ENCODE peak calls at places on chromosomes 11 and 22, in four cellular contexts. One of them, this sample, is unnamed.

GRCh38 chr22:23829845-23830372 is 8.9 kb downstream of the DERL3 start:
- DNase-seq in activated B cell treated with CpG ODN at 0.5 μM for 24 hours: no peak
- DNase-seq in AG10803: peak
- DNase-seq in GM06990: no peak
- DNase-seq in this sample: no peak

GRCh38 chr11:73216466-73216865 is 1.6 kb upstream of the P2RY2 start:
- DNase-seq in AG10803: no peak
- DNase-seq in activated B cell treated with CpG ODN at 0.5 μM for 24 hours: no peak
- DNase-seq in GM06990: no peak
- DNase-seq in this sample: no peak

GRCh38 chr22:38923463-38924196 is 33.8 kb upstream of the APOBEC3A start:
- DNase-seq in activated B cell treated with CpG ODN at 0.5 μM for 24 hours: no peak
- DNase-seq in GM06990: no peak
- DNase-seq in AG10803: peak
- DNase-seq in this sample: no peak

GRCh38 chr11:118581057-118581456 is 8.8 kb downstream of the ARCN1 start:
- DNase-seq in activated B cell treated with CpG ODN at 0.5 μM for 24 hours: no peak
- DNase-seq in AG10803: no peak
- DNase-seq in GM06990: no peak
- DNase-seq in this sample: no peak

GRCh38 chr22:46013460-46014416 is 36.8 kb upstream of the WNT7B start:
- DNase-seq in AG10803: peak
- DNase-seq in GM06990: peak
- DNase-seq in activated B cell treated with CpG ODN at 0.5 μM for 24 hours: peak
- DNase-seq in this sample: peak

GRCh38 chr11:58301576-58301975 is 33.5 kb upstream of the OR10W1 start:
- DNase-seq in GM06990: no peak
- DNase-seq in activated B cell treated with CpG ODN at 0.5 μM for 24 hours: no peak
- DNase-seq in AG10803: peak
- DNase-seq in this sample: no peak

GRCh38 chr11:102849319-102849718 is 5.9 kb upstream of the MMP3 start:
- DNase-seq in activated B cell treated with CpG ODN at 0.5 μM for 24 hours: no peak
- DNase-seq in GM06990: no peak
- DNase-seq in AG10803: peak
- DNase-seq in this sample: no peak

GRCh38 chr11:95764267-95764898 is 25.2 kb downstream of the FAM76B start:
- DNase-seq in AG10803: peak
- DNase-seq in activated B cell treated with CpG ODN at 0.5 μM for 24 hours: no peak
- DNase-seq in GM06990: peak
- DNase-seq in this sample: peak

GRCh38 chr11:74824285-74824982 is 75.8 kb downstream of the RNF169 start:
- DNase-seq in AG10803: no peak
- DNase-seq in activated B cell treated with CpG ODN at 0.5 μM for 24 hours: no peak
- DNase-seq in GM06990: no peak
- DNase-seq in this sample: no peak

GRCh38 chr11:72352859-72353551 is 81.3 kb downstream of the CLPB start:
- DNase-seq in activated B cell treated with CpG ODN at 0.5 μM for 24 hours: no peak
- DNase-seq in GM06990: peak
- DNase-seq in AG10803: peak
- DNase-seq in this sample: peak

GRCh38 chr11:9158898-9159391 is 67.5 kb upstream of the SCUBE2 start:
- DNase-seq in AG10803: peak
- DNase-seq in activated B cell treated with CpG ODN at 0.5 μM for 24 hours: no peak
- DNase-seq in GM06990: no peak
- DNase-seq in this sample: no peak

GRCh38 chr11:1853376-1854131 is 670 bp downstream of the LSP1 start:
- DNase-seq in AG10803: no peak
- DNase-seq in GM06990: no peak
- DNase-seq in activated B cell treated with CpG ODN at 0.5 μM for 24 hours: no peak
- DNase-seq in this sample: no peak

GRCh38 chr11:14258177-14258935 is 100.6 kb downstream of the RRAS2 start:
- DNase-seq in activated B cell treated with CpG ODN at 0.5 μM for 24 hours: no peak
- DNase-seq in GM06990: no peak
- DNase-seq in AG10803: peak
- DNase-seq in this sample: no peak

GRCh38 chr11:95705485-95706124 is 84.0 kb downstream of the FAM76B start:
- DNase-seq in activated B cell treated with CpG ODN at 0.5 μM for 24 hours: peak
- DNase-seq in GM06990: peak
- DNase-seq in AG10803: peak
- DNase-seq in this sample: peak

GRCh38 chr22:23781533-23781932 is 5.2 kb upstream of the SMARCB1 start:
- DNase-seq in activated B cell treated with CpG ODN at 0.5 μM for 24 hours: no peak
- DNase-seq in GM06990: no peak
- DNase-seq in AG10803: peak
- DNase-seq in this sample: no peak

GRCh38 chr11:67665537-67666302 is 8.7 kb downstream of the ALDH3B2 start:
- DNase-seq in activated B cell treated with CpG ODN at 0.5 μM for 24 hours: no peak
- DNase-seq in AG10803: no peak
- DNase-seq in GM06990: no peak
- DNase-seq in this sample: peak

GRCh38 chr11:73058989-73059674 is 83.0 kb downstream of the FCHSD2 start:
- DNase-seq in GM06990: no peak
- DNase-seq in activated B cell treated with CpG ODN at 0.5 μM for 24 hours: no peak
- DNase-seq in AG10803: no peak
- DNase-seq in this sample: no peak

GRCh38 chr22:45159652-45160462 is 3.9 kb upstream of the NUP50 start:
- DNase-seq in activated B cell treated with CpG ODN at 0.5 μM for 24 hours: no peak
- DNase-seq in GM06990: no peak
- DNase-seq in AG10803: no peak
- DNase-seq in this sample: no peak

GRCh38 chr11:90288207-90288821 is 65.5 kb upstream of the CHORDC1 start:
- DNase-seq in AG10803: peak
- DNase-seq in activated B cell treated with CpG ODN at 0.5 μM for 24 hours: no peak
- DNase-seq in GM06990: no peak
- DNase-seq in this sample: peak

GRCh38 chr11:26971961-26972360 is 22.0 kb upstream of the FIBIN start:
- DNase-seq in AG10803: peak
- DNase-seq in activated B cell treated with CpG ODN at 0.5 μM for 24 hours: no peak
- DNase-seq in GM06990: no peak
- DNase-seq in this sample: no peak

GRCh38 chr11:18618341-18619025 is 15.7 kb downstream of the SPTY2D1 start:
- DNase-seq in AG10803: peak
- DNase-seq in GM06990: no peak
- DNase-seq in activated B cell treated with CpG ODN at 0.5 μM for 24 hours: no peak
- DNase-seq in this sample: no peak
- TF ChIP-seq CTCF in AG10803: no peak
- TF ChIP-seq CTCF in GM06990: no peak
- TF ChIP-seq CTCF in activated B cell treated with CpG ODN at 0.5 μM for 24 hours: no peak
- TF ChIP-seq CTCF in this sample: no peak

DNA sequence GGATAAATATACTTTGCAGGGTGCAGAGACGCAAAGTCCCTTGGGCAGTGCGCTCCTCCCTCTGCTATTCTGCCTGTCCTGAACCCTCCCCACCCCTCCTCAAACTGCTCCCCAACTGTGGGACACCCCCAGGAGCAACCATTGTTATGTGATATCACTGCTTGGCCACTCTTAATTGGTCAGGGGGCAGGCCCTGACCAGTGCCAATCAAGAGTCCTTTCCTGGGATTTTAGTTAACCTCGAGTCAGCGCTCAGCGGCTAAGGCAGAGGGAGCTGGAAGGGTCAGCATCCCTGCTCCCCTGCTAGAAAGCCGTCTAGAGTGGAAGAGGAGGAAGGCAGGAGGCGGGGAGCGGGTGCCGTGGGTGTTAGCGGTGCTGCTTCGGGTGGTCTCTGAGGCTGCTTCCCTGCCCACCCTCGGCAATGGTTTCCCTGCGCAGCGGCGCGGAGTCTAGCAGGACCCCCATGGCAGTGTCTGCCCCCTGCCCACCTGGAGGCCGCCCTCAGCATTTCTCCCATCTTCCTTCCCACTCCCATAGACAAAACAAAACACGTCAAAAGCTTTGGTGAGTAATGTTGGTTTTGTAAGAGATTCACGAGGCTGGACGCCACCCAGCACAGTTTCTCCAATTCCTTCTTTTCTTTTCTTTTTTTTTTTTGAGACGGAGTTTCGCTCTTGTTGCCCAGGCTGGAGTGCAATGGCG is 38.4 kb upstream of the A4GALT start:
- DNase-seq in AG10803: peak
- DNase-seq in activated B cell treated with CpG ODN at 0.5 μM for 24 hours: no peak
- DNase-seq in GM06990: no peak
- DNase-seq in this sample: no peak
- TF ChIP-seq CTCF in AG10803: no peak
- TF ChIP-seq CTCF in activated B cell treated with CpG ODN at 0.5 μM for 24 hours: no peak
- TF ChIP-seq CTCF in GM06990: no peak
- TF ChIP-seq CTCF in this sample: no peak

GRCh38 chr22:47842119-47842518 is 1079.7 kb downstream of the TBC1D22A start:
- DNase-seq in AG10803: no peak
- DNase-seq in GM06990: peak
- DNase-seq in activated B cell treated with CpG ODN at 0.5 μM for 24 hours: no peak
- DNase-seq in this sample: no peak
- TF ChIP-seq CTCF in AG10803: no peak
- TF ChIP-seq CTCF in GM06990: peak
- TF ChIP-seq CTCF in activated B cell treated with CpG ODN at 0.5 μM for 24 hours: no peak
- TF ChIP-seq CTCF in this sample: no peak

GRCh38 chr11:79227732-79228416 is 213.0 kb downstream of the TENM4 start:
- DNase-seq in GM06990: no peak
- DNase-seq in AG10803: no peak
- DNase-seq in activated B cell treated with CpG ODN at 0.5 μM for 24 hours: no peak
- DNase-seq in this sample: no peak
- TF ChIP-seq CTCF in GM06990: no peak
- TF ChIP-seq CTCF in AG10803: no peak
- TF ChIP-seq CTCF in activated B cell treated with CpG ODN at 0.5 μM for 24 hours: no peak
- TF ChIP-seq CTCF in this sample: no peak

This sample was measured in GM10248.